ENCODE peak calls at places on chromosomes 2 and 18, in seven cellular contexts. A is fibroblast of mammary gland, H is psoas muscle, Q is omental fat pad, W is body of pancreas, C is mucosa of descending colon, O is uterus. U is an unnamed sample.

GRCh38 chr2:240929364-240930095 is 23.4 kb downstream of the CROCC2 start:
- DNase-seq in C (peak; percentile 21), O (no peak), A (no peak), Q (peak; percentile 7), H (no peak), W (no peak), U (no peak)

GRCh38 chr2:158507141-158507540 is 50.4 kb downstream of the PKP4 start:
- DNase-seq in Q (no peak), H (no peak), C (no peak), A (no peak), W (no peak), O (no peak), U (no peak)

GRCh38 chr2:118539290-118539689 is 308.2 kb downstream of the EN1 start:
- DNase-seq in H (peak; percentile 25), W (peak; percentile 43), Q (no peak), A (peak; percentile 60), O (no peak), C (no peak), U (no peak)

GRCh38 chr2:40550085-40550484 is 98.2 kb upstream of the SLC8A1 start:
- DNase-seq in C (no peak), W (no peak), Q (no peak), A (no peak), O (no peak), H (no peak), U (no peak)

GRCh38 chr2:107338059-107338458 is 452.1 kb upstream of the ST6GAL2 start:
- DNase-seq in W (no peak), Q (no peak), C (no peak), H (no peak), O (no peak), A (peak; percentile 43), U (no peak)

GRCh38 chr2:73651586-73652230 is 9.5 kb upstream of the NAT8 start:
- DNase-seq in C (no peak), H (no peak), Q (no peak), A (no peak), O (no peak), W (no peak), U (no peak)

GRCh38 chr2:119119076-119119710 is 39.4 kb downstream of the C1QL2 start:
- DNase-seq in W (no peak), A (no peak), O (no peak), H (no peak), Q (no peak), C (no peak), U (no peak)

GRCh38 chr2:8513601-8514273 is 168.1 kb upstream of the ID2 start:
- DNase-seq in A (no peak), C (no peak), O (no peak), Q (no peak), H (no peak), W (no peak), U (no peak)

GRCh38 chr2:69660637-69661036 is 17.1 kb upstream of the AAK1 start:
- DNase-seq in C (no peak), W (no peak), Q (no peak), O (no peak), H (no peak), A (no peak), U (no peak)

GRCh38 chr2:136049991-136050573 is 64.7 kb upstream of the DARS1 start:
- DNase-seq in W (no peak), C (no peak), A (no peak), O (no peak), Q (no peak), H (no peak), U (no peak)

GRCh38 chr2:96890726-96891385 is 21.0 kb upstream of the SEMA4C start:
- DNase-seq in O (no peak), W (no peak), H (no peak), A (no peak), Q (no peak), C (no peak), U (no peak)

GRCh38 chr18:23365602-23366001 is 87.5 kb upstream of the RIOK3 start:
- DNase-seq in W (peak; percentile 16), H (no peak), O (no peak), Q (no peak), C (no peak), A (peak; percentile 82), U (no peak)

GRCh38 chr18:50950626-50951025 is 17.2 kb upstream of the ELAC1 start:
- DNase-seq in H (no peak), Q (no peak), O (no peak), W (no peak), C (no peak), A (no peak), U (no peak)

GRCh38 chr18:12518326-12518725 is 110.6 kb downstream of the PRELID3A start:
- DNase-seq in Q (no peak), A (peak; percentile 25), O (no peak), C (no peak), H (no peak), W (no peak), U (no peak)

GRCh38 chr18:36889316-36889715 is 60.4 kb downstream of the KIAA1328 start:
- DNase-seq in C (no peak), W (no peak), O (no peak), H (no peak), Q (no peak), A (peak; percentile 40), U (no peak)

GRCh38 chr2:42523341-42523740 is 29.6 kb upstream of the KCNG3 start:
- DNase-seq in A (no peak), O (no peak), W (no peak), H (no peak), C (no peak), Q (no peak), U (no peak)

DNA sequence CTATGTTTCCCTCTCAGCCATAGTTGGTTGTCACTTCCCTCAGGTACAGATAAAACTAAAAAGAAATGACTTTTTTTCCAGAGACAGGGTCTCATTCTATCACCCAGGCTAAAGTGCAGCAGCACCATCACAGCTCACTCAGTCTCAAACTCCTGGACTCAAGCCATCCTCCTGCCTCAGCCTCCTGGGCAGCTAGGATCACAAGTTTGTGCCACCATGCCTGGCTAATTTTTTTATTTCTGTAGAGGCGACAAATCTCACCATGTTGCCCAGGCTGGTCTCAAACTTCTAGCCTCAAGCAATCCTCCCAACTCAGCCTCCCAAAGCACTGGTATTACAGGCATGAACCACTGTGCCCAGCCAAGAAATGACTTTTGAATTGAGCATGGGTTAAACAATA is 8.2 kb downstream of the ROCK2 start:
- DNase-seq in Q (no peak), W (no peak), C (no peak), H (no peak), A (no peak), O (no peak), U (no peak)
- TF ChIP-seq CTCF in Q (no peak), W (no peak), C (no peak), H (no peak), A (no peak), O (no peak), U (no peak)

GRCh38 chr2:133641942-133642341 is 73.7 kb upstream of the NCKAP5 start:
- DNase-seq in A (no peak), H (no peak), C (no peak), Q (no peak), O (no peak), W (no peak), U (no peak)
- TF ChIP-seq CTCF in A (no peak), H (no peak), C (no peak), Q (no peak), O (no peak), W (no peak), U (no peak)

GRCh38 chr18:59839241-59839640 is 60.6 kb upstream of the PMAIP1 start:
- DNase-seq in H (no peak), C (no peak), W (no peak), Q (no peak), O (no peak), A (no peak), U (no peak)

GRCh38 chr18:59835656-59836379 is 64.0 kb upstream of the PMAIP1 start:
- DNase-seq in H (no peak), O (no peak), Q (no peak), A (no peak), C (no peak), W (no peak), U (no peak)

GRCh38 chr18:59837586-59837985 is 62.2 kb upstream of the PMAIP1 start:
- DNase-seq in A (peak; percentile 71), O (peak; percentile 31), C (no peak), Q (no peak), W (peak; percentile 54), H (no peak), U (peak; percentile 89)

GRCh38 chr18:59842947-59843346 is 56.8 kb upstream of the PMAIP1 start:
- DNase-seq in C (no peak), A (no peak), W (no peak), Q (no peak), O (no peak), H (no peak), U (no peak)

GRCh38 chr18:59839931-59840685 is 59.7 kb upstream of the PMAIP1 start:
- DNase-seq in H (no peak), W (no peak), A (no peak), Q (no peak), O (no peak), C (no peak), U (no peak)
- TF ChIP-seq CTCF in H (no peak), W (no peak), A (peak; percentile 25), Q (no peak), O (no peak), C (no peak), U (no peak)

GRCh38 chr2:19373352-19373751 is 14.9 kb upstream of the OSR1 start:
- DNase-seq in Q (no peak), H (no peak), A (no peak), W (no peak), C (no peak), O (no peak), U (no peak)

GRCh38 chr2:19367346-19367745 is 8.9 kb upstream of the OSR1 start:
- DNase-seq in H (no peak), O (no peak), Q (no peak), W (no peak), C (no peak), A (no peak), U (no peak)

GRCh38 chr2:19371996-19372582 is 13.7 kb upstream of the OSR1 start:
- DNase-seq in C (no peak), H (no peak), Q (no peak), O (no peak), A (no peak), W (no peak), U (no peak)

GRCh38 chr2:19368760-19369159 is 10.3 kb upstream of the OSR1 start:
- DNase-seq in Q (no peak), H (no peak), O (no peak), C (no peak), W (no peak), A (no peak), U (no peak)

GRCh38 chr2:19369341-19369955 is 11.0 kb upstream of the OSR1 start:
- DNase-seq in A (peak; percentile 72), Q (no peak), W (no peak), O (no peak), C (no peak), H (no peak), U (no peak)
- TF ChIP-seq CTCF in A (peak; percentile 64), Q (no peak), W (no peak), O (no peak), C (no peak), H (no peak), U (peak; percentile 9)

U was measured in D721Med.